ENCODE peak calls at places on chromosomes 13 and 19, in nine cellular contexts. One of them, this sample, is unnamed.

GRCh38 chr19:16034958-16035560 is 41.2 kb upstream of the TPM4 start:
- DNase-seq in A549: no peak
- DNase-seq in tibial artery: no peak
- DNase-seq in AG09309: no peak
- DNase-seq in glutamatergic neuron: no peak
- DNase-seq in cardiac muscle cell: no peak
- DNase-seq in right lobe of liver: no peak
- DNase-seq in astrocyte of the spinal cord: no peak
- DNase-seq in progenitor cell of endocrine pancreas: no peak
- DNase-seq in this sample: no peak

GRCh38 chr13:50292082-50292481 is 276.8 kb downstream of the KCNRG start:
- DNase-seq in A549: no peak
- DNase-seq in tibial artery: no peak
- DNase-seq in AG09309: no peak
- DNase-seq in glutamatergic neuron: no peak
- DNase-seq in cardiac muscle cell: no peak
- DNase-seq in right lobe of liver: no peak
- DNase-seq in astrocyte of the spinal cord: no peak
- DNase-seq in progenitor cell of endocrine pancreas: no peak
- DNase-seq in this sample: no peak

GRCh38 chr19:42051166-42052115 is 18.6 kb downstream of the GRIK5 start:
- DNase-seq in A549: no peak
- DNase-seq in tibial artery: no peak
- DNase-seq in AG09309: no peak
- DNase-seq in glutamatergic neuron: no peak
- DNase-seq in cardiac muscle cell: no peak
- DNase-seq in right lobe of liver: no peak
- DNase-seq in astrocyte of the spinal cord: no peak
- DNase-seq in progenitor cell of endocrine pancreas: no peak
- DNase-seq in this sample: peak; percentile 56

GRCh38 chr19:17076539-17076919 is 952 bp downstream of the MYO9B start:
- DNase-seq in A549: no peak
- DNase-seq in tibial artery: no peak
- DNase-seq in AG09309: no peak
- DNase-seq in glutamatergic neuron: peak; percentile 29
- DNase-seq in cardiac muscle cell: no peak
- DNase-seq in right lobe of liver: no peak
- DNase-seq in astrocyte of the spinal cord: no peak
- DNase-seq in progenitor cell of endocrine pancreas: no peak
- DNase-seq in this sample: peak; percentile 7

GRCh38 chr19:14347999-14348889 is 33.0 kb upstream of the ADGRE5 start:
- DNase-seq in A549: peak; percentile 76
- DNase-seq in tibial artery: peak; percentile 69
- DNase-seq in AG09309: no peak
- DNase-seq in glutamatergic neuron: peak; percentile 79
- DNase-seq in cardiac muscle cell: peak; percentile 70
- DNase-seq in right lobe of liver: peak; percentile 63
- DNase-seq in astrocyte of the spinal cord: peak; percentile 38
- DNase-seq in progenitor cell of endocrine pancreas: peak; percentile 59
- DNase-seq in this sample: peak; percentile 67

GRCh38 chr19:281156-281853 is 9.9 kb downstream of the PLPP2 start:
- DNase-seq in A549: no peak
- DNase-seq in tibial artery: peak; percentile 56
- DNase-seq in AG09309: no peak
- DNase-seq in glutamatergic neuron: no peak
- DNase-seq in cardiac muscle cell: no peak
- DNase-seq in right lobe of liver: no peak
- DNase-seq in astrocyte of the spinal cord: no peak
- DNase-seq in progenitor cell of endocrine pancreas: no peak
- DNase-seq in this sample: no peak

GRCh38 chr13:24997367-24997967 is 98.5 kb upstream of the PABPC3 start:
- DNase-seq in A549: peak; percentile 11
- DNase-seq in tibial artery: no peak
- DNase-seq in AG09309: peak; percentile 3
- DNase-seq in glutamatergic neuron: no peak
- DNase-seq in cardiac muscle cell: peak; percentile 56
- DNase-seq in right lobe of liver: no peak
- DNase-seq in astrocyte of the spinal cord: peak; percentile 40
- DNase-seq in progenitor cell of endocrine pancreas: no peak
- DNase-seq in this sample: peak; percentile 10

GRCh38 chr13:94209110-94209509 is 270.4 kb downstream of the DCT start:
- DNase-seq in A549: no peak
- DNase-seq in tibial artery: no peak
- DNase-seq in AG09309: no peak
- DNase-seq in glutamatergic neuron: no peak
- DNase-seq in cardiac muscle cell: no peak
- DNase-seq in right lobe of liver: no peak
- DNase-seq in astrocyte of the spinal cord: peak; percentile 34
- DNase-seq in progenitor cell of endocrine pancreas: no peak
- DNase-seq in this sample: no peak

GRCh38 chr13:107866007-107866665 is 349.2 kb downstream of the LIG4 start:
- DNase-seq in A549: no peak
- DNase-seq in tibial artery: no peak
- DNase-seq in AG09309: no peak
- DNase-seq in glutamatergic neuron: peak; percentile 68
- DNase-seq in cardiac muscle cell: peak; percentile 60
- DNase-seq in right lobe of liver: no peak
- DNase-seq in astrocyte of the spinal cord: peak; percentile 52
- DNase-seq in progenitor cell of endocrine pancreas: peak; percentile 30
- DNase-seq in this sample: peak; percentile 6

GRCh38 chr19:36441339-36441738 is 22.9 kb upstream of the ZFP82 start:
- DNase-seq in A549: no peak
- DNase-seq in tibial artery: no peak
- DNase-seq in AG09309: no peak
- DNase-seq in glutamatergic neuron: no peak
- DNase-seq in cardiac muscle cell: no peak
- DNase-seq in right lobe of liver: no peak
- DNase-seq in astrocyte of the spinal cord: no peak
- DNase-seq in progenitor cell of endocrine pancreas: no peak
- DNase-seq in this sample: no peak

GRCh38 chr19:48170817-48171347 is 402 bp downstream of the ZSWIM9 start:
- DNase-seq in A549: no peak
- DNase-seq in tibial artery: no peak
- DNase-seq in AG09309: no peak
- DNase-seq in glutamatergic neuron: no peak
- DNase-seq in cardiac muscle cell: no peak
- DNase-seq in right lobe of liver: no peak
- DNase-seq in astrocyte of the spinal cord: no peak
- DNase-seq in progenitor cell of endocrine pancreas: peak; percentile 13
- DNase-seq in this sample: no peak

GRCh38 chr19:18282788-18283141 is 1.3 kb upstream of the JUND start:
- DNase-seq in A549: no peak
- DNase-seq in tibial artery: no peak
- DNase-seq in AG09309: no peak
- DNase-seq in glutamatergic neuron: no peak
- DNase-seq in cardiac muscle cell: no peak
- DNase-seq in right lobe of liver: no peak
- DNase-seq in astrocyte of the spinal cord: no peak
- DNase-seq in progenitor cell of endocrine pancreas: no peak
- DNase-seq in this sample: no peak

GRCh38 chr13:102295316-102296048 is 106.4 kb downstream of the FGF14 start:
- DNase-seq in A549: no peak
- DNase-seq in tibial artery: no peak
- DNase-seq in AG09309: no peak
- DNase-seq in glutamatergic neuron: no peak
- DNase-seq in cardiac muscle cell: no peak
- DNase-seq in right lobe of liver: no peak
- DNase-seq in astrocyte of the spinal cord: peak; percentile 36
- DNase-seq in progenitor cell of endocrine pancreas: no peak
- DNase-seq in this sample: no peak

DNA sequence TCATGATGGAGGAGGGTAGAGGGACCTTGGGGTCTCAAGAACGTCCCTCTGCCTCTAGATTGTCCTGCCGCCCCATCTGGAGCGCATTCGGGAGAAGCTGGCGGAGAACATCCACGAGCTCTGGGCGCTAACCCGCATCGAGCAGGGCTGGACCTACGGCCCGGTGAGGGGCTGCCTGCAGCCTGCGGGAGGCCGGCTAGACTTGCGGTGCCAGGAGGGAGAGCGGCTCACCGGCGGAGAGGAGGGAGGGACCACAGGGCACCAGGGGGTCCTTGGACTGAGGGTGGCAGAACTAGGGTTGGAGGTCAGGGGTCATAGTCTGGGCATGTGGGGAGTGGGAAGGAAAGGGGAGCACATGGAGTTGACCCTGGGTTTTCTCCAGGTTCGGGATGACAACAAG is 29.9 kb downstream of the RYR1 start:
- DNase-seq in A549: no peak
- DNase-seq in tibial artery: no peak
- DNase-seq in AG09309: no peak
- DNase-seq in glutamatergic neuron: no peak
- DNase-seq in cardiac muscle cell: no peak
- DNase-seq in right lobe of liver: no peak
- DNase-seq in astrocyte of the spinal cord: no peak
- DNase-seq in progenitor cell of endocrine pancreas: no peak
- DNase-seq in this sample: no peak
- TF ChIP-seq CTCF in A549: no peak
- TF ChIP-seq CTCF in tibial artery: no peak
- TF ChIP-seq CTCF in AG09309: no peak
- TF ChIP-seq CTCF in glutamatergic neuron: no peak
- TF ChIP-seq CTCF in cardiac muscle cell: no peak
- TF ChIP-seq CTCF in right lobe of liver: no peak
- TF ChIP-seq CTCF in astrocyte of the spinal cord: no peak
- TF ChIP-seq CTCF in progenitor cell of endocrine pancreas: no peak
- TF ChIP-seq CTCF in this sample: no peak

GRCh38 chr19:40702337-40703012 is 12.0 kb upstream of the NUMBL start:
- DNase-seq in A549: peak; percentile 82
- DNase-seq in tibial artery: no peak
- DNase-seq in AG09309: no peak
- DNase-seq in glutamatergic neuron: peak; percentile 87
- DNase-seq in cardiac muscle cell: peak; percentile 68
- DNase-seq in right lobe of liver: no peak
- DNase-seq in astrocyte of the spinal cord: peak; percentile 15
- DNase-seq in progenitor cell of endocrine pancreas: peak; percentile 35
- DNase-seq in this sample: no peak
- TF ChIP-seq CTCF in A549: peak; percentile 69
- TF ChIP-seq CTCF in tibial artery: no peak
- TF ChIP-seq CTCF in AG09309: no peak
- TF ChIP-seq CTCF in glutamatergic neuron: peak; percentile 23
- TF ChIP-seq CTCF in cardiac muscle cell: peak; percentile 47
- TF ChIP-seq CTCF in right lobe of liver: no peak
- TF ChIP-seq CTCF in astrocyte of the spinal cord: peak; percentile 70
- TF ChIP-seq CTCF in progenitor cell of endocrine pancreas: peak; percentile 55
- TF ChIP-seq CTCF in this sample: no peak

DNA sequence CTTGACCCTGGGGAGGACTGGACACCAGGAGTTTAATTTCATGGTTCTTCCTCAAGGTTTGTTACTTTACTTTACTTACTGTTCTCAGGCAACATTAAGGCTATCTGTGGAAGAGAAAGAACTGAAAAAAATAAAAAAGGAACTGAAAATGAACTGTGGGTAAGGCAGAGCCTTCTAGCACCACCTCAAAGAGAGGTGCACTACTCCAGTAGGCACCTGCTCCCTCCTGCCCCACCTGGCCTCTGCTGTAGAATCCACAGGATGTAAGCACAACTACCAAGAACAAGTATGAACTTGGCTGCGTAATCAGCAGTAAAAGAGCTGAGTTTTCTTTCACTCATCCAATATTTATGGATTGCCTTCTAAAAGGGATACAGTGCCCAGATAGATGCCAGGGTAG is 12.2 kb downstream of the ZNF112 start:
- DNase-seq in A549: no peak
- DNase-seq in tibial artery: no peak
- DNase-seq in AG09309: no peak
- DNase-seq in glutamatergic neuron: no peak
- DNase-seq in cardiac muscle cell: no peak
- DNase-seq in right lobe of liver: no peak
- DNase-seq in astrocyte of the spinal cord: no peak
- DNase-seq in progenitor cell of endocrine pancreas: no peak
- DNase-seq in this sample: no peak
- TF ChIP-seq CTCF in A549: no peak
- TF ChIP-seq CTCF in tibial artery: no peak
- TF ChIP-seq CTCF in AG09309: no peak
- TF ChIP-seq CTCF in glutamatergic neuron: no peak
- TF ChIP-seq CTCF in cardiac muscle cell: no peak
- TF ChIP-seq CTCF in right lobe of liver: no peak
- TF ChIP-seq CTCF in astrocyte of the spinal cord: no peak
- TF ChIP-seq CTCF in progenitor cell of endocrine pancreas: no peak
- TF ChIP-seq CTCF in this sample: no peak

GRCh38 chr19:7860166-7860901 is 13.9 kb downstream of the PRR36 start:
- DNase-seq in A549: no peak
- DNase-seq in tibial artery: no peak
- DNase-seq in AG09309: no peak
- DNase-seq in glutamatergic neuron: no peak
- DNase-seq in cardiac muscle cell: no peak
- DNase-seq in right lobe of liver: no peak
- DNase-seq in astrocyte of the spinal cord: no peak
- DNase-seq in progenitor cell of endocrine pancreas: no peak
- DNase-seq in this sample: no peak

GRCh38 chr19:7862413-7862951 is 11.7 kb downstream of the PRR36 start:
- DNase-seq in A549: no peak
- DNase-seq in tibial artery: no peak
- DNase-seq in AG09309: no peak
- DNase-seq in glutamatergic neuron: peak; percentile 96
- DNase-seq in cardiac muscle cell: peak; percentile 95
- DNase-seq in right lobe of liver: no peak
- DNase-seq in astrocyte of the spinal cord: peak; percentile 55
- DNase-seq in progenitor cell of endocrine pancreas: peak; percentile 90
- DNase-seq in this sample: no peak

GRCh38 chr19:7860902-7861618 is 13.1 kb downstream of the PRR36 start:
- DNase-seq in A549: no peak
- DNase-seq in tibial artery: no peak
- DNase-seq in AG09309: no peak
- DNase-seq in glutamatergic neuron: no peak
- DNase-seq in cardiac muscle cell: no peak
- DNase-seq in right lobe of liver: no peak
- DNase-seq in astrocyte of the spinal cord: no peak
- DNase-seq in progenitor cell of endocrine pancreas: no peak
- DNase-seq in this sample: no peak

GRCh38 chr19:7863157-7863970 is 10.8 kb downstream of the PRR36 start:
- DNase-seq in A549: no peak
- DNase-seq in tibial artery: no peak
- DNase-seq in AG09309: no peak
- DNase-seq in glutamatergic neuron: peak; percentile 60
- DNase-seq in cardiac muscle cell: peak; percentile 44
- DNase-seq in right lobe of liver: no peak
- DNase-seq in astrocyte of the spinal cord: no peak
- DNase-seq in progenitor cell of endocrine pancreas: no peak
- DNase-seq in this sample: no peak

DNA sequence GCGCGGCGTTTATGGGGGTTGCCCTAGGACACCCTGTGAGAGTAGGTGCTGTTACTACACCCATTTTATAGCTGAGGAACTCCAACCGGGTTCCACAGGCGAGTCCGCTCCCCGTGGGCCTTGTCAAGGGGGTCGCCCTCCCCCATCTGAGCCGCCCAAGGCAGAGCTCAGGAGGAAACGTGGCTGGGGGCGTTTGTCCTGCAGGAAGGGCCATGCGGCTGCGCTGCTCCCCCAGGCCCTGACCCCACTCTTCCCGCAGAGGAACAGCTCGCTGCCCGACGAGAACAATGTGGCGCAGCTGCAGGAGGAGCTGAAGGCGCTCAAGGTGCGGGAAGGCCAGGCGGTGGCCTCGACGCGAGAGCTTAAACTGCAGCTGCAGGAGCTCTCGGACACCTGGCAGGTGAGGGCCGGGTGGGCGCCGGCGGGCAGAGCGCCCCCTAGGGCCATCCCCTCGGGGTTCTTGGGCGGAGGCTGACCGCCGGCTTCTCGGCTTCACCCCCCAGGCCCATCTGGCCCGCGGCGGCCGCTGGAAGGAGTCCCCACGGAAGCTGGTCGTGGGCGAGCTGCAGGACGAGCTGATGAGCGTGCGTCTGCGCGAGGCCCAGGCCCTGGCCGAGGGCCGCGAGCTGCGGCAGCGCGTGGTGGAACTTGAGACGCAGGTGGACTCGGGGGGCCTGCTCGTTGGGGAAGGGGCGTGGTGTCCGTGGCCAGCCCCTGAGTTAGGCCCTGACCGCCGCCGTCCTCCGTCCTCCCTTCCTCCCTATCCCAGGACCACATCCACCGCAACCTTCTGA is 12.4 kb downstream of the PRR36 start:
- DNase-seq in A549: no peak
- DNase-seq in tibial artery: no peak
- DNase-seq in AG09309: no peak
- DNase-seq in glutamatergic neuron: peak; percentile 23
- DNase-seq in cardiac muscle cell: no peak
- DNase-seq in right lobe of liver: no peak
- DNase-seq in astrocyte of the spinal cord: no peak
- DNase-seq in progenitor cell of endocrine pancreas: no peak
- DNase-seq in this sample: no peak
- TF ChIP-seq CTCF in A549: peak; percentile 12
- TF ChIP-seq CTCF in tibial artery: no peak
- TF ChIP-seq CTCF in AG09309: no peak
- TF ChIP-seq CTCF in glutamatergic neuron: no peak
- TF ChIP-seq CTCF in cardiac muscle cell: no peak
- TF ChIP-seq CTCF in right lobe of liver: no peak
- TF ChIP-seq CTCF in astrocyte of the spinal cord: peak; percentile 23
- TF ChIP-seq CTCF in progenitor cell of endocrine pancreas: peak; percentile 61
- TF ChIP-seq CTCF in this sample: no peak